ENCODE peak calls at places on chromosomes 16 and 17, in nine cellular contexts. One of them, this sample, is unnamed.

GRCh38 chr17:46167826-46168569 is 25.2 kb downstream of the KANSL1 start:
- DNase-seq in activated CD4-positive, alpha-beta T cell treated with anti-CD3 and anti-CD28 coated beads, Interleukin-2, amount 50 U/mL, for 1 hour: no peak
- DNase-seq in smooth muscle cell of the brain vasculature: peak
- DNase-seq in activated CD8-positive, alpha-beta memory T cell treated with anti-CD3 and anti-CD28 coated beads for 24 hours: no peak
- DNase-seq in M059J: peak
- DNase-seq in NCI-H345: no peak
- DNase-seq in immature natural killer cell: no peak
- DNase-seq in adrenal gland: no peak
- DNase-seq in T-helper 2 cell treated with Interferon-gamma antibody and Interleukin-4, amounts not matched to agents 5 μg/mL and 100 μg/mL, for 36 hours: no peak
- DNase-seq in this sample: no peak

GRCh38 chr17:21085707-21086106 is 41.1 kb upstream of the DHRS7B start:
- DNase-seq in activated CD4-positive, alpha-beta T cell treated with anti-CD3 and anti-CD28 coated beads, Interleukin-2, amount 50 U/mL, for 1 hour: no peak
- DNase-seq in smooth muscle cell of the brain vasculature: no peak
- DNase-seq in activated CD8-positive, alpha-beta memory T cell treated with anti-CD3 and anti-CD28 coated beads for 24 hours: no peak
- DNase-seq in M059J: no peak
- DNase-seq in NCI-H345: no peak
- DNase-seq in immature natural killer cell: no peak
- DNase-seq in adrenal gland: no peak
- DNase-seq in T-helper 2 cell treated with Interferon-gamma antibody and Interleukin-4, amounts not matched to agents 5 μg/mL and 100 μg/mL, for 36 hours: no peak
- DNase-seq in this sample: no peak

GRCh38 chr17:64002658-64003525 is 4.7 kb downstream of the PRR29 start:
- DNase-seq in activated CD4-positive, alpha-beta T cell treated with anti-CD3 and anti-CD28 coated beads, Interleukin-2, amount 50 U/mL, for 1 hour: no peak
- DNase-seq in smooth muscle cell of the brain vasculature: no peak
- DNase-seq in activated CD8-positive, alpha-beta memory T cell treated with anti-CD3 and anti-CD28 coated beads for 24 hours: peak
- DNase-seq in M059J: no peak
- DNase-seq in NCI-H345: no peak
- DNase-seq in immature natural killer cell: no peak
- DNase-seq in adrenal gland: peak
- DNase-seq in T-helper 2 cell treated with Interferon-gamma antibody and Interleukin-4, amounts not matched to agents 5 μg/mL and 100 μg/mL, for 36 hours: no peak
- DNase-seq in this sample: no peak

GRCh38 chr17:80693511-80693910 is 148.9 kb downstream of the RPTOR start:
- DNase-seq in activated CD4-positive, alpha-beta T cell treated with anti-CD3 and anti-CD28 coated beads, Interleukin-2, amount 50 U/mL, for 1 hour: no peak
- DNase-seq in smooth muscle cell of the brain vasculature: no peak
- DNase-seq in activated CD8-positive, alpha-beta memory T cell treated with anti-CD3 and anti-CD28 coated beads for 24 hours: no peak
- DNase-seq in M059J: no peak
- DNase-seq in NCI-H345: no peak
- DNase-seq in immature natural killer cell: no peak
- DNase-seq in adrenal gland: no peak
- DNase-seq in T-helper 2 cell treated with Interferon-gamma antibody and Interleukin-4, amounts not matched to agents 5 μg/mL and 100 μg/mL, for 36 hours: no peak
- DNase-seq in this sample: no peak

GRCh38 chr17:13372432-13372831 is 229.3 kb downstream of the HS3ST3A1 start:
- DNase-seq in activated CD4-positive, alpha-beta T cell treated with anti-CD3 and anti-CD28 coated beads, Interleukin-2, amount 50 U/mL, for 1 hour: no peak
- DNase-seq in smooth muscle cell of the brain vasculature: no peak
- DNase-seq in activated CD8-positive, alpha-beta memory T cell treated with anti-CD3 and anti-CD28 coated beads for 24 hours: no peak
- DNase-seq in M059J: no peak
- DNase-seq in NCI-H345: no peak
- DNase-seq in immature natural killer cell: no peak
- DNase-seq in adrenal gland: no peak
- DNase-seq in T-helper 2 cell treated with Interferon-gamma antibody and Interleukin-4, amounts not matched to agents 5 μg/mL and 100 μg/mL, for 36 hours: no peak
- DNase-seq in this sample: no peak

GRCh38 chr17:50172130-50172529 is 6.3 kb downstream of the SGCA start:
- DNase-seq in activated CD4-positive, alpha-beta T cell treated with anti-CD3 and anti-CD28 coated beads, Interleukin-2, amount 50 U/mL, for 1 hour: no peak
- DNase-seq in smooth muscle cell of the brain vasculature: no peak
- DNase-seq in activated CD8-positive, alpha-beta memory T cell treated with anti-CD3 and anti-CD28 coated beads for 24 hours: no peak
- DNase-seq in M059J: no peak
- DNase-seq in NCI-H345: no peak
- DNase-seq in immature natural killer cell: no peak
- DNase-seq in adrenal gland: no peak
- DNase-seq in T-helper 2 cell treated with Interferon-gamma antibody and Interleukin-4, amounts not matched to agents 5 μg/mL and 100 μg/mL, for 36 hours: no peak
- DNase-seq in this sample: no peak

GRCh38 chr16:81604960-81605383 is 160.4 kb downstream of the CMIP start:
- DNase-seq in activated CD4-positive, alpha-beta T cell treated with anti-CD3 and anti-CD28 coated beads, Interleukin-2, amount 50 U/mL, for 1 hour: no peak
- DNase-seq in smooth muscle cell of the brain vasculature: no peak
- DNase-seq in activated CD8-positive, alpha-beta memory T cell treated with anti-CD3 and anti-CD28 coated beads for 24 hours: no peak
- DNase-seq in M059J: peak
- DNase-seq in NCI-H345: no peak
- DNase-seq in immature natural killer cell: no peak
- DNase-seq in adrenal gland: no peak
- DNase-seq in T-helper 2 cell treated with Interferon-gamma antibody and Interleukin-4, amounts not matched to agents 5 μg/mL and 100 μg/mL, for 36 hours: no peak
- DNase-seq in this sample: no peak

GRCh38 chr17:17877548-17878358 is 41.0 kb upstream of the SREBF1 start:
- DNase-seq in activated CD4-positive, alpha-beta T cell treated with anti-CD3 and anti-CD28 coated beads, Interleukin-2, amount 50 U/mL, for 1 hour: no peak
- DNase-seq in smooth muscle cell of the brain vasculature: peak
- DNase-seq in activated CD8-positive, alpha-beta memory T cell treated with anti-CD3 and anti-CD28 coated beads for 24 hours: no peak
- DNase-seq in M059J: no peak
- DNase-seq in NCI-H345: peak
- DNase-seq in immature natural killer cell: no peak
- DNase-seq in adrenal gland: peak
- DNase-seq in T-helper 2 cell treated with Interferon-gamma antibody and Interleukin-4, amounts not matched to agents 5 μg/mL and 100 μg/mL, for 36 hours: no peak
- DNase-seq in this sample: no peak

GRCh38 chr17:19347323-19348080 is 15.0 kb downstream of the B9D1 start:
- DNase-seq in activated CD4-positive, alpha-beta T cell treated with anti-CD3 and anti-CD28 coated beads, Interleukin-2, amount 50 U/mL, for 1 hour: no peak
- DNase-seq in smooth muscle cell of the brain vasculature: no peak
- DNase-seq in activated CD8-positive, alpha-beta memory T cell treated with anti-CD3 and anti-CD28 coated beads for 24 hours: no peak
- DNase-seq in M059J: no peak
- DNase-seq in NCI-H345: no peak
- DNase-seq in immature natural killer cell: no peak
- DNase-seq in adrenal gland: peak
- DNase-seq in T-helper 2 cell treated with Interferon-gamma antibody and Interleukin-4, amounts not matched to agents 5 μg/mL and 100 μg/mL, for 36 hours: no peak
- DNase-seq in this sample: no peak

GRCh38 chr17:5817475-5818395 is 233.4 kb upstream of the NLRP1 start:
- DNase-seq in activated CD4-positive, alpha-beta T cell treated with anti-CD3 and anti-CD28 coated beads, Interleukin-2, amount 50 U/mL, for 1 hour: no peak
- DNase-seq in smooth muscle cell of the brain vasculature: no peak
- DNase-seq in activated CD8-positive, alpha-beta memory T cell treated with anti-CD3 and anti-CD28 coated beads for 24 hours: no peak
- DNase-seq in M059J: no peak
- DNase-seq in NCI-H345: no peak
- DNase-seq in immature natural killer cell: no peak
- DNase-seq in adrenal gland: no peak
- DNase-seq in T-helper 2 cell treated with Interferon-gamma antibody and Interleukin-4, amounts not matched to agents 5 μg/mL and 100 μg/mL, for 36 hours: no peak
- DNase-seq in this sample: no peak

GRCh38 chr17:81340606-81341346 is 45.7 kb upstream of the SLC38A10 start:
- DNase-seq in activated CD4-positive, alpha-beta T cell treated with anti-CD3 and anti-CD28 coated beads, Interleukin-2, amount 50 U/mL, for 1 hour: no peak
- DNase-seq in smooth muscle cell of the brain vasculature: no peak
- DNase-seq in activated CD8-positive, alpha-beta memory T cell treated with anti-CD3 and anti-CD28 coated beads for 24 hours: no peak
- DNase-seq in M059J: no peak
- DNase-seq in NCI-H345: no peak
- DNase-seq in immature natural killer cell: no peak
- DNase-seq in adrenal gland: peak
- DNase-seq in T-helper 2 cell treated with Interferon-gamma antibody and Interleukin-4, amounts not matched to agents 5 μg/mL and 100 μg/mL, for 36 hours: no peak
- DNase-seq in this sample: no peak

GRCh38 chr17:4934173-4934979 is 2.3 kb downstream of the GP1BA start:
- DNase-seq in activated CD4-positive, alpha-beta T cell treated with anti-CD3 and anti-CD28 coated beads, Interleukin-2, amount 50 U/mL, for 1 hour: no peak
- DNase-seq in smooth muscle cell of the brain vasculature: no peak
- DNase-seq in activated CD8-positive, alpha-beta memory T cell treated with anti-CD3 and anti-CD28 coated beads for 24 hours: no peak
- DNase-seq in M059J: peak
- DNase-seq in NCI-H345: no peak
- DNase-seq in immature natural killer cell: peak
- DNase-seq in adrenal gland: no peak
- DNase-seq in T-helper 2 cell treated with Interferon-gamma antibody and Interleukin-4, amounts not matched to agents 5 μg/mL and 100 μg/mL, for 36 hours: no peak
- DNase-seq in this sample: no peak

GRCh38 chr16:1501630-1502029 is 8.5 kb downstream of the TELO2 start:
- DNase-seq in activated CD4-positive, alpha-beta T cell treated with anti-CD3 and anti-CD28 coated beads, Interleukin-2, amount 50 U/mL, for 1 hour: no peak
- DNase-seq in smooth muscle cell of the brain vasculature: no peak
- DNase-seq in activated CD8-positive, alpha-beta memory T cell treated with anti-CD3 and anti-CD28 coated beads for 24 hours: no peak
- DNase-seq in M059J: no peak
- DNase-seq in NCI-H345: no peak
- DNase-seq in immature natural killer cell: no peak
- DNase-seq in adrenal gland: no peak
- DNase-seq in T-helper 2 cell treated with Interferon-gamma antibody and Interleukin-4, amounts not matched to agents 5 μg/mL and 100 μg/mL, for 36 hours: no peak
- DNase-seq in this sample: no peak

GRCh38 chr17:46044286-46044928 is 45.4 kb downstream of the STH start:
- DNase-seq in activated CD4-positive, alpha-beta T cell treated with anti-CD3 and anti-CD28 coated beads, Interleukin-2, amount 50 U/mL, for 1 hour: peak
- DNase-seq in smooth muscle cell of the brain vasculature: peak
- DNase-seq in activated CD8-positive, alpha-beta memory T cell treated with anti-CD3 and anti-CD28 coated beads for 24 hours: peak
- DNase-seq in M059J: peak
- DNase-seq in NCI-H345: peak
- DNase-seq in immature natural killer cell: peak
- DNase-seq in adrenal gland: peak
- DNase-seq in T-helper 2 cell treated with Interferon-gamma antibody and Interleukin-4, amounts not matched to agents 5 μg/mL and 100 μg/mL, for 36 hours: no peak
- DNase-seq in this sample: peak

GRCh38 chr17:1720856-1721386 is 3.6 kb upstream of the WDR81 start:
- DNase-seq in activated CD4-positive, alpha-beta T cell treated with anti-CD3 and anti-CD28 coated beads, Interleukin-2, amount 50 U/mL, for 1 hour: peak
- DNase-seq in smooth muscle cell of the brain vasculature: no peak
- DNase-seq in activated CD8-positive, alpha-beta memory T cell treated with anti-CD3 and anti-CD28 coated beads for 24 hours: peak
- DNase-seq in M059J: peak
- DNase-seq in NCI-H345: peak
- DNase-seq in immature natural killer cell: peak
- DNase-seq in adrenal gland: peak
- DNase-seq in T-helper 2 cell treated with Interferon-gamma antibody and Interleukin-4, amounts not matched to agents 5 μg/mL and 100 μg/mL, for 36 hours: peak
- DNase-seq in this sample: peak

GRCh38 chr17:28846231-28846630 is 3.6 kb upstream of the FAM222B start:
- DNase-seq in activated CD4-positive, alpha-beta T cell treated with anti-CD3 and anti-CD28 coated beads, Interleukin-2, amount 50 U/mL, for 1 hour: no peak
- DNase-seq in smooth muscle cell of the brain vasculature: no peak
- DNase-seq in activated CD8-positive, alpha-beta memory T cell treated with anti-CD3 and anti-CD28 coated beads for 24 hours: no peak
- DNase-seq in M059J: no peak
- DNase-seq in NCI-H345: no peak
- DNase-seq in immature natural killer cell: no peak
- DNase-seq in adrenal gland: no peak
- DNase-seq in T-helper 2 cell treated with Interferon-gamma antibody and Interleukin-4, amounts not matched to agents 5 μg/mL and 100 μg/mL, for 36 hours: no peak
- DNase-seq in this sample: no peak

GRCh38 chr17:42536372-42537155 is 523 bp downstream of the NAGLU start:
- DNase-seq in activated CD4-positive, alpha-beta T cell treated with anti-CD3 and anti-CD28 coated beads, Interleukin-2, amount 50 U/mL, for 1 hour: peak
- DNase-seq in smooth muscle cell of the brain vasculature: no peak
- DNase-seq in activated CD8-positive, alpha-beta memory T cell treated with anti-CD3 and anti-CD28 coated beads for 24 hours: peak
- DNase-seq in M059J: peak
- DNase-seq in NCI-H345: peak
- DNase-seq in immature natural killer cell: peak
- DNase-seq in adrenal gland: peak
- DNase-seq in T-helper 2 cell treated with Interferon-gamma antibody and Interleukin-4, amounts not matched to agents 5 μg/mL and 100 μg/mL, for 36 hours: peak
- DNase-seq in this sample: peak

GRCh38 chr17:32161506-32162365 is 19.4 kb downstream of the RHOT1 start:
- DNase-seq in activated CD4-positive, alpha-beta T cell treated with anti-CD3 and anti-CD28 coated beads, Interleukin-2, amount 50 U/mL, for 1 hour: no peak
- DNase-seq in smooth muscle cell of the brain vasculature: no peak
- DNase-seq in activated CD8-positive, alpha-beta memory T cell treated with anti-CD3 and anti-CD28 coated beads for 24 hours: peak
- DNase-seq in M059J: peak
- DNase-seq in NCI-H345: no peak
- DNase-seq in immature natural killer cell: no peak
- DNase-seq in adrenal gland: no peak
- DNase-seq in T-helper 2 cell treated with Interferon-gamma antibody and Interleukin-4, amounts not matched to agents 5 μg/mL and 100 μg/mL, for 36 hours: no peak
- DNase-seq in this sample: no peak

GRCh38 chr16:5058476-5058875 is 7.3 kb downstream of the C16orf89 start:
- DNase-seq in activated CD4-positive, alpha-beta T cell treated with anti-CD3 and anti-CD28 coated beads, Interleukin-2, amount 50 U/mL, for 1 hour: no peak
- DNase-seq in smooth muscle cell of the brain vasculature: no peak
- DNase-seq in activated CD8-positive, alpha-beta memory T cell treated with anti-CD3 and anti-CD28 coated beads for 24 hours: no peak
- DNase-seq in M059J: peak
- DNase-seq in NCI-H345: no peak
- DNase-seq in immature natural killer cell: no peak
- DNase-seq in adrenal gland: no peak
- DNase-seq in T-helper 2 cell treated with Interferon-gamma antibody and Interleukin-4, amounts not matched to agents 5 μg/mL and 100 μg/mL, for 36 hours: no peak
- DNase-seq in this sample: no peak

GRCh38 chr16:87948119-87948545 is 3.1 kb upstream of the BANP start:
- DNase-seq in activated CD4-positive, alpha-beta T cell treated with anti-CD3 and anti-CD28 coated beads, Interleukin-2, amount 50 U/mL, for 1 hour: no peak
- DNase-seq in smooth muscle cell of the brain vasculature: no peak
- DNase-seq in activated CD8-positive, alpha-beta memory T cell treated with anti-CD3 and anti-CD28 coated beads for 24 hours: no peak
- DNase-seq in M059J: no peak
- DNase-seq in NCI-H345: no peak
- DNase-seq in immature natural killer cell: no peak
- DNase-seq in adrenal gland: no peak
- DNase-seq in T-helper 2 cell treated with Interferon-gamma antibody and Interleukin-4, amounts not matched to agents 5 μg/mL and 100 μg/mL, for 36 hours: no peak
- DNase-seq in this sample: no peak

GRCh38 chr17:82754297-82755208 is 2.7 kb downstream of the TBCD start:
- DNase-seq in activated CD4-positive, alpha-beta T cell treated with anti-CD3 and anti-CD28 coated beads, Interleukin-2, amount 50 U/mL, for 1 hour: no peak
- DNase-seq in smooth muscle cell of the brain vasculature: no peak
- DNase-seq in activated CD8-positive, alpha-beta memory T cell treated with anti-CD3 and anti-CD28 coated beads for 24 hours: no peak
- DNase-seq in M059J: no peak
- DNase-seq in NCI-H345: no peak
- DNase-seq in immature natural killer cell: no peak
- DNase-seq in adrenal gland: no peak
- DNase-seq in T-helper 2 cell treated with Interferon-gamma antibody and Interleukin-4, amounts not matched to agents 5 μg/mL and 100 μg/mL, for 36 hours: no peak
- DNase-seq in this sample: no peak

GRCh38 chr17:17204635-17205231 is 1.4 kb downstream of the PLD6 start:
- DNase-seq in activated CD4-positive, alpha-beta T cell treated with anti-CD3 and anti-CD28 coated beads, Interleukin-2, amount 50 U/mL, for 1 hour: no peak
- DNase-seq in smooth muscle cell of the brain vasculature: no peak
- DNase-seq in activated CD8-positive, alpha-beta memory T cell treated with anti-CD3 and anti-CD28 coated beads for 24 hours: no peak
- DNase-seq in M059J: no peak
- DNase-seq in NCI-H345: no peak
- DNase-seq in immature natural killer cell: no peak
- DNase-seq in adrenal gland: no peak
- DNase-seq in T-helper 2 cell treated with Interferon-gamma antibody and Interleukin-4, amounts not matched to agents 5 μg/mL and 100 μg/mL, for 36 hours: no peak
- DNase-seq in this sample: no peak

GRCh38 chr17:7408341-7408740 is 696 bp downstream of the NLGN2 start:
- DNase-seq in activated CD4-positive, alpha-beta T cell treated with anti-CD3 and anti-CD28 coated beads, Interleukin-2, amount 50 U/mL, for 1 hour: peak
- DNase-seq in smooth muscle cell of the brain vasculature: no peak
- DNase-seq in activated CD8-positive, alpha-beta memory T cell treated with anti-CD3 and anti-CD28 coated beads for 24 hours: peak
- DNase-seq in M059J: no peak
- DNase-seq in NCI-H345: no peak
- DNase-seq in immature natural killer cell: peak
- DNase-seq in adrenal gland: no peak
- DNase-seq in T-helper 2 cell treated with Interferon-gamma antibody and Interleukin-4, amounts not matched to agents 5 μg/mL and 100 μg/mL, for 36 hours: no peak
- DNase-seq in this sample: peak

GRCh38 chr17:29720471-29720990 is 97.8 kb upstream of the CORO6 start:
- DNase-seq in activated CD4-positive, alpha-beta T cell treated with anti-CD3 and anti-CD28 coated beads, Interleukin-2, amount 50 U/mL, for 1 hour: no peak
- DNase-seq in smooth muscle cell of the brain vasculature: no peak
- DNase-seq in activated CD8-positive, alpha-beta memory T cell treated with anti-CD3 and anti-CD28 coated beads for 24 hours: no peak
- DNase-seq in M059J: no peak
- DNase-seq in NCI-H345: no peak
- DNase-seq in immature natural killer cell: no peak
- DNase-seq in adrenal gland: no peak
- DNase-seq in T-helper 2 cell treated with Interferon-gamma antibody and Interleukin-4, amounts not matched to agents 5 μg/mL and 100 μg/mL, for 36 hours: no peak
- DNase-seq in this sample: no peak

GRCh38 chr17:19574956-19575355 is 41.3 kb downstream of the SLC47A1 start:
- DNase-seq in activated CD4-positive, alpha-beta T cell treated with anti-CD3 and anti-CD28 coated beads, Interleukin-2, amount 50 U/mL, for 1 hour: no peak
- DNase-seq in smooth muscle cell of the brain vasculature: no peak
- DNase-seq in activated CD8-positive, alpha-beta memory T cell treated with anti-CD3 and anti-CD28 coated beads for 24 hours: no peak
- DNase-seq in M059J: no peak
- DNase-seq in NCI-H345: no peak
- DNase-seq in immature natural killer cell: no peak
- DNase-seq in adrenal gland: no peak
- DNase-seq in T-helper 2 cell treated with Interferon-gamma antibody and Interleukin-4, amounts not matched to agents 5 μg/mL and 100 μg/mL, for 36 hours: no peak
- DNase-seq in this sample: no peak

This sample was measured in CD4-positive, alpha-beta memory T cell.